ENCODE peak calls at places on chromosomes 6 and 20, in eight cellular contexts. One of them, this sample, is unnamed.

GRCh38 chr6:26043389-26044139 is 43.7 kb upstream of the HFE start:
- DNase-seq in neuronal stem cell: peak; percentile 78
- DNase-seq in adipocyte: peak; percentile 98
- DNase-seq in IMR-90: peak; percentile 99
- DNase-seq in SJSA1: peak; percentile 71
- DNase-seq in CD8-positive, alpha-beta memory T cell: peak; percentile 90
- DNase-seq in right cardiac atrium: peak; percentile 77
- DNase-seq in ovary: peak; percentile 79
- DNase-seq in this sample: peak; percentile 70

GRCh38 chr6:26544473-26544872 is 6.3 kb downstream of the HMGN4 start:
- DNase-seq in IMR-90: no peak
- DNase-seq in adipocyte: no peak
- DNase-seq in right cardiac atrium: no peak
- DNase-seq in ovary: no peak
- DNase-seq in CD8-positive, alpha-beta memory T cell: no peak
- DNase-seq in SJSA1: no peak
- DNase-seq in neuronal stem cell: no peak
- DNase-seq in this sample: no peak

GRCh38 chr6:30463242-30463641 is 26.1 kb upstream of the HLA-E start:
- DNase-seq in SJSA1: no peak
- DNase-seq in right cardiac atrium: no peak
- DNase-seq in IMR-90: no peak
- DNase-seq in neuronal stem cell: no peak
- DNase-seq in adipocyte: no peak
- DNase-seq in CD8-positive, alpha-beta memory T cell: no peak
- DNase-seq in ovary: no peak
- DNase-seq in this sample: no peak

GRCh38 chr20:12053348-12053747 is 135.7 kb downstream of the BTBD3 start:
- DNase-seq in SJSA1: no peak
- DNase-seq in IMR-90: peak; percentile 77
- DNase-seq in CD8-positive, alpha-beta memory T cell: no peak
- DNase-seq in ovary: no peak
- DNase-seq in adipocyte: peak; percentile 16
- DNase-seq in right cardiac atrium: no peak
- DNase-seq in neuronal stem cell: no peak
- DNase-seq in this sample: no peak

GRCh38 chr6:35230498-35230897 is 16.7 kb downstream of the SCUBE3 start:
- DNase-seq in SJSA1: no peak
- DNase-seq in IMR-90: no peak
- DNase-seq in CD8-positive, alpha-beta memory T cell: no peak
- DNase-seq in neuronal stem cell: no peak
- DNase-seq in adipocyte: no peak
- DNase-seq in right cardiac atrium: no peak
- DNase-seq in ovary: no peak
- DNase-seq in this sample: no peak

GRCh38 chr20:63612276-63612931 is 14.5 kb downstream of the GMEB2 start:
- DNase-seq in IMR-90: no peak
- DNase-seq in right cardiac atrium: no peak
- DNase-seq in ovary: no peak
- DNase-seq in CD8-positive, alpha-beta memory T cell: no peak
- DNase-seq in neuronal stem cell: no peak
- DNase-seq in SJSA1: no peak
- DNase-seq in adipocyte: no peak
- DNase-seq in this sample: no peak

GRCh38 chr6:110542311-110543024 is 66.1 kb upstream of the SLC22A16 start:
- DNase-seq in right cardiac atrium: peak; percentile 74
- DNase-seq in ovary: no peak
- DNase-seq in SJSA1: no peak
- DNase-seq in neuronal stem cell: no peak
- DNase-seq in adipocyte: peak; percentile 42
- DNase-seq in IMR-90: no peak
- DNase-seq in CD8-positive, alpha-beta memory T cell: no peak
- DNase-seq in this sample: no peak

GRCh38 chr20:56722042-56722441 is 92.9 kb downstream of the TFAP2C start:
- DNase-seq in neuronal stem cell: no peak
- DNase-seq in right cardiac atrium: peak; percentile 41
- DNase-seq in IMR-90: no peak
- DNase-seq in CD8-positive, alpha-beta memory T cell: no peak
- DNase-seq in SJSA1: no peak
- DNase-seq in ovary: no peak
- DNase-seq in adipocyte: no peak
- DNase-seq in this sample: no peak

GRCh38 chr6:90303037-90303436 is 6.4 kb upstream of the BACH2 start:
- DNase-seq in right cardiac atrium: no peak
- DNase-seq in adipocyte: no peak
- DNase-seq in SJSA1: no peak
- DNase-seq in CD8-positive, alpha-beta memory T cell: no peak
- DNase-seq in ovary: no peak
- DNase-seq in IMR-90: no peak
- DNase-seq in neuronal stem cell: no peak
- DNase-seq in this sample: no peak

GRCh38 chr6:5840742-5841141 is 166.0 kb downstream of the NRN1 start:
- DNase-seq in IMR-90: no peak
- DNase-seq in neuronal stem cell: no peak
- DNase-seq in ovary: no peak
- DNase-seq in adipocyte: no peak
- DNase-seq in right cardiac atrium: no peak
- DNase-seq in SJSA1: no peak
- DNase-seq in CD8-positive, alpha-beta memory T cell: no peak
- DNase-seq in this sample: no peak

GRCh38 chr20:47669927-47670890 is 115.1 kb downstream of the SULF2 start:
- DNase-seq in adipocyte: no peak
- DNase-seq in IMR-90: no peak
- DNase-seq in SJSA1: peak; percentile 28
- DNase-seq in right cardiac atrium: no peak
- DNase-seq in ovary: no peak
- DNase-seq in CD8-positive, alpha-beta memory T cell: no peak
- DNase-seq in neuronal stem cell: no peak
- DNase-seq in this sample: no peak

GRCh38 chr20:63765918-63766317 is 26.3 kb downstream of the SLC2A4RG start:
- DNase-seq in SJSA1: no peak
- DNase-seq in right cardiac atrium: peak; percentile 31
- DNase-seq in ovary: no peak
- DNase-seq in IMR-90: no peak
- DNase-seq in adipocyte: no peak
- DNase-seq in neuronal stem cell: no peak
- DNase-seq in CD8-positive, alpha-beta memory T cell: no peak
- DNase-seq in this sample: no peak

GRCh38 chr6:168061269-168062210 is 17.5 kb downstream of the FRMD1 start:
- DNase-seq in IMR-90: no peak
- DNase-seq in SJSA1: no peak
- DNase-seq in adipocyte: no peak
- DNase-seq in neuronal stem cell: no peak
- DNase-seq in right cardiac atrium: peak; percentile 47
- DNase-seq in ovary: no peak
- DNase-seq in CD8-positive, alpha-beta memory T cell: no peak
- DNase-seq in this sample: no peak

GRCh38 chr20:46031701-46032254 is 2.8 kb downstream of the SLC12A5 start:
- DNase-seq in neuronal stem cell: no peak
- DNase-seq in CD8-positive, alpha-beta memory T cell: no peak
- DNase-seq in SJSA1: no peak
- DNase-seq in right cardiac atrium: no peak
- DNase-seq in IMR-90: no peak
- DNase-seq in adipocyte: peak; percentile 11
- DNase-seq in ovary: no peak
- DNase-seq in this sample: no peak

GRCh38 chr20:45416917-45417316 is 976 bp downstream of the PIGT start:
- DNase-seq in CD8-positive, alpha-beta memory T cell: no peak
- DNase-seq in SJSA1: no peak
- DNase-seq in right cardiac atrium: no peak
- DNase-seq in adipocyte: no peak
- DNase-seq in neuronal stem cell: no peak
- DNase-seq in IMR-90: no peak
- DNase-seq in ovary: no peak
- DNase-seq in this sample: no peak

GRCh38 chr6:116476021-116476678 is 15.0 kb downstream of the CALHM6 start:
- DNase-seq in SJSA1: no peak
- DNase-seq in CD8-positive, alpha-beta memory T cell: peak; percentile 28
- DNase-seq in adipocyte: peak; percentile 33
- DNase-seq in ovary: no peak
- DNase-seq in right cardiac atrium: no peak
- DNase-seq in neuronal stem cell: no peak
- DNase-seq in IMR-90: peak; percentile 24
- DNase-seq in this sample: no peak

GRCh38 chr6:1394591-1395463 is 5.5 kb downstream of the FOXF2 start:
- DNase-seq in IMR-90: no peak
- DNase-seq in ovary: no peak
- DNase-seq in SJSA1: no peak
- DNase-seq in neuronal stem cell: peak; percentile 32
- DNase-seq in CD8-positive, alpha-beta memory T cell: no peak
- DNase-seq in right cardiac atrium: no peak
- DNase-seq in adipocyte: no peak
- DNase-seq in this sample: no peak

GRCh38 chr6:33078442-33078841 is 2.7 kb downstream of the HLA-DPB1 start:
- DNase-seq in CD8-positive, alpha-beta memory T cell: no peak
- DNase-seq in neuronal stem cell: no peak
- DNase-seq in SJSA1: no peak
- DNase-seq in IMR-90: no peak
- DNase-seq in adipocyte: no peak
- DNase-seq in ovary: no peak
- DNase-seq in right cardiac atrium: no peak
- DNase-seq in this sample: no peak

GRCh38 chr6:33075568-33076405 is at the start of gene HLA-DPB1:
- DNase-seq in IMR-90: peak; percentile 59
- DNase-seq in adipocyte: peak; percentile 64
- DNase-seq in ovary: no peak
- DNase-seq in right cardiac atrium: no peak
- DNase-seq in SJSA1: no peak
- DNase-seq in CD8-positive, alpha-beta memory T cell: peak; percentile 74
- DNase-seq in neuronal stem cell: peak; percentile 33
- DNase-seq in this sample: no peak

GRCh38 chr6:33075208-33075567 is 602 bp upstream of the HLA-DPB1 start:
- DNase-seq in ovary: no peak
- DNase-seq in adipocyte: no peak
- DNase-seq in IMR-90: no peak
- DNase-seq in neuronal stem cell: no peak
- DNase-seq in SJSA1: no peak
- DNase-seq in right cardiac atrium: no peak
- DNase-seq in CD8-positive, alpha-beta memory T cell: no peak
- DNase-seq in this sample: no peak

GRCh38 chr6:33077908-33078307 is 2.1 kb downstream of the HLA-DPB1 start:
- DNase-seq in right cardiac atrium: no peak
- DNase-seq in ovary: no peak
- DNase-seq in SJSA1: no peak
- DNase-seq in adipocyte: no peak
- DNase-seq in CD8-positive, alpha-beta memory T cell: no peak
- DNase-seq in neuronal stem cell: no peak
- DNase-seq in IMR-90: no peak
- DNase-seq in this sample: no peak

DNA sequence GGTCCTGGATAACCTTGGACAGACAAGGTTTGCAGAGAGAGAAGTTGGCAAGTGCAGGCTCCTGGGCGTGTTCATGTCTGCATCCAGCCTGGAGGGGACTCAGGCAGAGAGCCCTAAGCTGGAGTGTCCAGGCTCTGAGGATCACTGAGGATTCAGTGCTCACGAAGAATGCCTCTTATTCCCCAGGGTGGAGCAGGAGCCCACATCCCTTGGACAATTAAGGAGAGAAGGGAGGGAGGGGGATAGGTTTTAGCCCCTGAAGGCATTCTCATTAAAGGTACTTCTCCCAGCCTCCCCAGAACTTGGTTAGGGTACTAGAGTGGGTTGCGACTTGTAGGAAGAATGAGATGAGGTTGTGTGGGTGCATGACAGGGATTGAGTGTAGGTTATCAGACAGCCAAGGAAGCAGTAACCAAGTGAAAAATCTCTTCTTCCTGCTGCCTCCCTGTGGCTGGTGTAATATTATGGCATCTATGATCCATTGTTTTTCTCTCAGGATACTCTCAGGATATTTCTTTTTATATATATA is 680 bp downstream of the HLA-DPB1 start:
- DNase-seq in IMR-90: no peak
- DNase-seq in adipocyte: no peak
- DNase-seq in ovary: no peak
- DNase-seq in CD8-positive, alpha-beta memory T cell: no peak
- DNase-seq in SJSA1: no peak
- DNase-seq in neuronal stem cell: no peak
- DNase-seq in right cardiac atrium: no peak
- DNase-seq in this sample: no peak
- H3K4me1 ChIP-seq in IMR-90: no peaks in the 10 kb centered on the region
- H3K4me1 ChIP-seq in adipocyte: peaks cover 6% of the 10 kb centered on the region
- H3K4me1 ChIP-seq in ovary: peaks cover 1% of the 10 kb centered on the region
- H3K4me1 ChIP-seq in CD8-positive, alpha-beta memory T cell: peaks cover 35% of the 10 kb centered on the region
- H3K4me1 ChIP-seq in SJSA1: no peaks in the 10 kb centered on the region
- H3K4me1 ChIP-seq in neuronal stem cell: peaks cover 5% of the 10 kb centered on the region
- H3K4me1 ChIP-seq in right cardiac atrium: peaks cover 9% of the 10 kb centered on the region
- H3K4me1 ChIP-seq in this sample: no peaks in the 10 kb centered on the region

GRCh38 chr6:7238526-7238899 is 74.5 kb downstream of the SSR1 start:
- DNase-seq in right cardiac atrium: no peak
- DNase-seq in IMR-90: no peak
- DNase-seq in ovary: no peak
- DNase-seq in SJSA1: no peak
- DNase-seq in neuronal stem cell: no peak
- DNase-seq in adipocyte: no peak
- DNase-seq in CD8-positive, alpha-beta memory T cell: no peak
- DNase-seq in this sample: no peak
- H3K4me1 ChIP-seq in right cardiac atrium: no peaks in the 10 kb centered on the region
- H3K4me1 ChIP-seq in IMR-90: peaks cover 13% of the 10 kb centered on the region
- H3K4me1 ChIP-seq in ovary: no peaks in the 10 kb centered on the region
- H3K4me1 ChIP-seq in SJSA1: peaks cover 23% of the 10 kb centered on the region
- H3K4me1 ChIP-seq in neuronal stem cell: peaks cover 14% of the 10 kb centered on the region
- H3K4me1 ChIP-seq in adipocyte: peaks cover 34% of the 10 kb centered on the region
- H3K4me1 ChIP-seq in CD8-positive, alpha-beta memory T cell: peaks cover 8% of the 10 kb centered on the region
- H3K4me1 ChIP-seq in this sample: no peaks in the 10 kb centered on the region

DNA sequence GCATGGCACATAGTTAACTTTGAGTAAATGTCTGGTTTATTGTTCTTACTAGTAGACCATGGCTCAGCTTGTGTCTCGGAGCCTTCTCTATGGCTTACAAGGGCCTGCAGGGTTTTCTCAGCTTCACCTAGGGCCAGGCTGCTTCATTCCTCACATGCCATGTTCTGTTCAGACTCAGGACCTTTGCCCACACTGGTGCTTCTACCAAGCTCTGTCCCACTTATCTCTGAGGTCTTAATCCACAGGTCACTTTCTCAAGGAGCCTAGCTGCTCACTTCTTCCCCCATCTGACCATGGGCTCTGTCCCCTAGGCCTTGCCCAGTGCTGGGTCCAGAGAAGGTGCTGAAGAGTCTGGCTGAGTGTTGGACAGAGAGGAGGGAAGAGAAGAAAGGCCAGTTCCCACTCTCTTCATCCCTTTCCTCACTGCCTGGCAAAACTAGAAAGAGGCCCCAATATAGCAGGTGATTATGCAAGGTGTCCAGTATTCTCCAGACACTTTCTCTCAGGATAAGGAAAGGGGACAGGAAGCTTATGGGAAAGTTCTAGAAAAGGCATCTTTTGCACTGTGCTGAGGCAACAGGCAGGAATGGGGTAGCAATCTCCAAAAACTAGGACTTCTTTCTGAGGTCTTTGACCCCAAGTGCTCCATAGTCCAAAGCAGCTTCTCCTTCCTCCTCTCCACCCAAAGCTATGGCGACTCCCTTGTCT is 40.0 kb downstream of the COX4I2 start:
- DNase-seq in right cardiac atrium: no peak
- DNase-seq in SJSA1: no peak
- DNase-seq in adipocyte: no peak
- DNase-seq in neuronal stem cell: no peak
- DNase-seq in ovary: no peak
- DNase-seq in CD8-positive, alpha-beta memory T cell: no peak
- DNase-seq in IMR-90: no peak
- DNase-seq in this sample: no peak
- H3K4me1 ChIP-seq in right cardiac atrium: peaks cover 54% of the 10 kb centered on the region
- H3K4me1 ChIP-seq in SJSA1: peaks cover 68% of the 10 kb centered on the region
- H3K4me1 ChIP-seq in adipocyte: peaks cover 56% of the 10 kb centered on the region
- H3K4me1 ChIP-seq in neuronal stem cell: peaks cover 22% of the 10 kb centered on the region
- H3K4me1 ChIP-seq in ovary: peaks cover 35% of the 10 kb centered on the region
- H3K4me1 ChIP-seq in CD8-positive, alpha-beta memory T cell: peaks cover 91% of the 10 kb centered on the region
- H3K4me1 ChIP-seq in IMR-90: peaks cover 34% of the 10 kb centered on the region
- H3K4me1 ChIP-seq in this sample: peaks cover 62% of the 10 kb centered on the region

GRCh38 chr6:142915129-142915697 is 29.8 kb downstream of the HIVEP2 start:
- DNase-seq in SJSA1: no peak
- DNase-seq in adipocyte: peak; percentile 12
- DNase-seq in CD8-positive, alpha-beta memory T cell: no peak
- DNase-seq in right cardiac atrium: no peak
- DNase-seq in ovary: no peak
- DNase-seq in IMR-90: no peak
- DNase-seq in neuronal stem cell: no peak
- DNase-seq in this sample: no peak
- H3K4me1 ChIP-seq in SJSA1: peaks cover 9% of the 10 kb centered on the region
- H3K4me1 ChIP-seq in adipocyte: peaks cover 6% of the 10 kb centered on the region
- H3K4me1 ChIP-seq in CD8-positive, alpha-beta memory T cell: peaks cover 81% of the 10 kb centered on the region
- H3K4me1 ChIP-seq in right cardiac atrium: peaks cover 6% of the 10 kb centered on the region
- H3K4me1 ChIP-seq in ovary: no peaks in the 10 kb centered on the region
- H3K4me1 ChIP-seq in IMR-90: peaks cover 2% of the 10 kb centered on the region
- H3K4me1 ChIP-seq in neuronal stem cell: peaks cover 1% of the 10 kb centered on the region
- H3K4me1 ChIP-seq in this sample: peaks cover 3% of the 10 kb centered on the region